ENCODE peak calls at places on chromosome 11, in seven cellular contexts. D is RWPE2, L is AG04450, B is HAP-1, Z is cardiac muscle cell, Y is GM23248, A is SK-N-SH. F is an unnamed sample.

GRCh38 chr11:128593281-128593680 is 5.9 kb upstream of the ETS1 start:
- DNase-seq in D (no peak), Y (peak), L (no peak), Z (no peak), A (no peak), B (peak), F (no peak)

GRCh38 chr11:128420943-128421342 is 166.4 kb downstream of the ETS1 start:
- DNase-seq in D (no peak), B (no peak), Y (peak), Z (no peak), L (peak), A (no peak), F (no peak)

GRCh38 chr11:130528301-130528651 is 79.8 kb downstream of the ADAMTS15 start:
- DNase-seq in Z (no peak), L (no peak), Y (no peak), A (no peak), B (no peak), D (no peak), F (no peak)

GRCh38 chr11:93498099-93499040 is 44.8 kb downstream of the SMCO4 start:
- DNase-seq in Y (peak), B (peak), D (no peak), A (no peak), Z (no peak), L (no peak), F (no peak)

GRCh38 chr11:68843703-68844312 is 2.1 kb upstream of the CPT1A start:
- DNase-seq in Z (peak), D (peak), L (no peak), Y (no peak), B (peak), A (no peak), F (peak)

GRCh38 chr11:64489831-64490441 is 101.1 kb upstream of the SLC22A12 start:
- DNase-seq in Z (peak), D (no peak), L (no peak), Y (peak), A (peak), B (peak), F (peak)

GRCh38 chr11:126799974-126800373 is 200.6 kb downstream of the KIRREL3 start:
- DNase-seq in A (no peak), D (no peak), Y (peak), B (no peak), Z (no peak), L (no peak), F (no peak)

GRCh38 chr11:1006762-1007161 is 29.8 kb downstream of the MUC6 start:
- DNase-seq in D (no peak), Y (no peak), L (no peak), Z (no peak), A (no peak), B (no peak), F (no peak)

GRCh38 chr11:33770236-33770635 is 4.1 kb downstream of the FBXO3 start:
- DNase-seq in B (no peak), A (no peak), Z (no peak), D (no peak), Y (no peak), L (no peak), F (no peak)

GRCh38 chr11:113505541-113506375 is 30.6 kb upstream of the DRD2 start:
- DNase-seq in Y (peak), A (peak), D (no peak), Z (no peak), L (no peak), B (no peak), F (no peak)

GRCh38 chr11:6576471-6577373 is 26.7 kb downstream of the RRP8 start:
- DNase-seq in Z (no peak), D (no peak), B (no peak), A (peak), L (no peak), Y (peak), F (no peak)

DNA sequence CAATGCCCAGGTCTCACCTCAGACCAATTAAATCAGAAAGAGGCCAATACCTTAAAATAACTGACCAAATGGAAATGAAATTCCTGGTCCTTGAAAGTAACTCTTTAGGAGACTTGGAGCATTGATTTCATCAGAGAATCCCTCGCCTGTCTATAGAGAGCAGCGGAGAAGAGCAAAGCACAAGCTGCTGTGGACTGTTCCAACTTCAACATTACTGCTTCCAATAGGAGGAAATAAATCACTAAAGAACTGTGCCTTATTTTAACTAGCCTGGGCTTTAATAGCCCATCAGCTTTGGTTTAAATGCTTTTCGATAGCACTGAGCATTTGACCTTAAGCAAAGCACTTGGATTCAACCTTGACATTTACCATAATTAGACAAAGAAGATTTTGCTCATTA is 32.0 kb upstream of the FJX1 start:
- DNase-seq in A (no peak), B (no peak), Y (no peak), D (no peak), L (no peak), Z (no peak), F (no peak)
- H3K4me3 ChIP-seq in A (no peak), B (no peak), Y (no peak), D (no peak), L (no peak), Z (no peak), F (no peak)

DNA sequence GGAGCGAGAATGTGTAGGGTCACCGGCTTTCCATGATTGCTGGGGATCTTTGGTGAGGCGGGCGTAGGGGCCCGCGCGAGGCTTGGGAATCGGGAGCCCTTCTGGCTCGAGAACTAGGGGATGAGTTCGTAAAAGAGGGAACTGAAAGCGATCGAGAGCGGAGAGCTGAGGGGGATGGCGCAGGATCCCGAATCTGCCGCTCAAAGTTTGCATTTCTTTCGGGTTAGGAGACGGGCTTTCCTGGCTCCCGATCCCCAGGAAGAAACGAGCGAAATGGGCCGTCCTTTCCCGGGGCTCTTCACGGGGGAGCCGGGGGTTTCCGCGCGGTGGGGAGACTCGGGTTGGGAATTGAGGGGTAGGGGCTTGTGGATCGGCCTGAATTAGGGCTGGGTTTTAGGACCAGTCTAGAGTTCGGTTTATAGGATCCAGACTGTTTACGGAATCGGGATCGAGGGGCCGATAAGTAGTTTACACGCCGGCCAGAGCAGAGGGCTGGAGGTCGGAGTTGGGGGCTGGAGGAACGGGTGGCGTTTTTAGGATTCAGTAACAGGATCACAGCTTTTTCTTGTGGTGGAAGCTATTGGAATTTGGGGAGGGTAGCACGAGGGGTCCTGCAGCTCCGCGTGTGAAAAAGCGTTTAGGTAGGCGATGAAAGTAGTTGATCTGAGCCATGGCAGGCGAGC is 1.3 kb downstream of the PKNOX2 start:
- DNase-seq in A (no peak), D (no peak), Y (peak), L (no peak), B (no peak), Z (peak), F (no peak)
- H3K4me3 ChIP-seq in A (peak), D (peak), Y (peak), L (peak), B (peak), Z (peak), F (peak)

DNA sequence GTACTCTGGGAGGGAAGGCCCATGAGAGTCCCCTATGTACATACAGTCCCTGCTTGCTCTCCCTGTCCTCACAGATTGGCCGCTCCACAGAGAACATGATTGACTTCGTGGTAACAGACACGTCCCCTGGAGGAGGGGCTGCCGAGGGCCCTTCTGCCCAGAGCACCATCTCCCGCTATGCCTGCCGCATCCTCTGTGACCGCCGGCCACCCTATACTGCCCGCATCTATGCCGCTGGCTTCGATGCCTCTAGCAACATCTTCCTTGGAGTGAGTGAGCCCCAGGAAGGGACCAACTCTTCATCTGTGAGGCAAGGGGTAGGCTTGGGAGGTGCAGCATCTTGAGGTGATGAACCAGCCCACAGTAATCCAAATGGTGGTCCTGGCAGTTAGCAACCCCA is 6.5 kb downstream of the PELI3 start:
- DNase-seq in Y (no peak), A (no peak), Z (no peak), B (no peak), D (no peak), L (no peak), F (no peak)
- H3K4me3 ChIP-seq in Y (no peak), A (no peak), Z (no peak), B (no peak), D (no peak), L (no peak), F (no peak)

GRCh38 chr11:10352911-10353550 is 48.2 kb downstream of the ADM start:
- DNase-seq in B (no peak), L (no peak), Z (no peak), A (no peak), Y (no peak), D (no peak), F (no peak)
- H3K4me3 ChIP-seq in B (no peak), L (no peak), Z (no peak), A (no peak), Y (no peak), D (no peak), F (no peak)

DNA sequence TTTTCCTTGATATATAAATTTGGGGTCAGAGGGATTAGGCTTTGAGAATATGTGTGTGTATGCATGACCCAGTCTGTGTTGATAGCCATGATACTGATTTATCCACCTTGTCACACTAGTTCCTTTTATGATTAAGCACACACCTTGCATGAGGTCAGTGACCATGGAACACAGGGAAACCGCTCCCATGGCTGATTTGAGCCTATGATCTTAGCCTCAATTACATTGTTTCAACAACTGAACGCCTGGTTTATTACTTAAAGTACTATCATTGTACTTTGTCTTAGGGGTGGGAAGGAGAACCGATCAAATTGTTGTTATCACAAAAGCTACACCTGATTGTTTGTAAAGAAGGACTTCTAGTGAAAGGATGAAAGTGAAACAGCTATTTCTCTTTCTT is 70.7 kb downstream of the ARFGAP2 start:
- DNase-seq in Y (no peak), L (no peak), Z (no peak), D (no peak), A (no peak), B (no peak), F (no peak)
- H3K4me3 ChIP-seq in Y (no peak), L (no peak), Z (no peak), D (no peak), A (no peak), B (no peak), F (no peak)

DNA sequence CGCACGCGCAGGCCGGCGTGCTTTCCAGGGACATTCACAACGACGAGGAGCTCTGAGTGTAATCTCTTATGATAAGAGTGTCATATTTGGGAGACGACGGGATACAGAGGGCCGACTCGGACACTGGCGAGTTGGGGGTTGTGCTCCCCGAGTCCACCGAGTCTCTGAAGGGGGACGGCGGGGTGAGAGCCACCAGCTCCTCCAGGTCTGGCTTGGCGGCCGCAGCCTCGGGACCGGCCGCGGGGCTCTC is 170.9 kb upstream of the CTSC start:
- DNase-seq in A (no peak), L (no peak), D (peak), Z (peak), B (no peak), Y (no peak), F (no peak)
- H3K4me3 ChIP-seq in A (no peak), L (no peak), D (no peak), Z (peak), B (no peak), Y (peak), F (peak)

GRCh38 chr11:4643682-4644081 is at the start of gene OR51E1:
- DNase-seq in L (no peak), Y (no peak), D (no peak), A (no peak), B (no peak), Z (no peak), F (no peak)
- H3K4me3 ChIP-seq in L (no peak), Y (no peak), D (no peak), A (no peak), B (no peak), Z (no peak), F (peak)

DNA sequence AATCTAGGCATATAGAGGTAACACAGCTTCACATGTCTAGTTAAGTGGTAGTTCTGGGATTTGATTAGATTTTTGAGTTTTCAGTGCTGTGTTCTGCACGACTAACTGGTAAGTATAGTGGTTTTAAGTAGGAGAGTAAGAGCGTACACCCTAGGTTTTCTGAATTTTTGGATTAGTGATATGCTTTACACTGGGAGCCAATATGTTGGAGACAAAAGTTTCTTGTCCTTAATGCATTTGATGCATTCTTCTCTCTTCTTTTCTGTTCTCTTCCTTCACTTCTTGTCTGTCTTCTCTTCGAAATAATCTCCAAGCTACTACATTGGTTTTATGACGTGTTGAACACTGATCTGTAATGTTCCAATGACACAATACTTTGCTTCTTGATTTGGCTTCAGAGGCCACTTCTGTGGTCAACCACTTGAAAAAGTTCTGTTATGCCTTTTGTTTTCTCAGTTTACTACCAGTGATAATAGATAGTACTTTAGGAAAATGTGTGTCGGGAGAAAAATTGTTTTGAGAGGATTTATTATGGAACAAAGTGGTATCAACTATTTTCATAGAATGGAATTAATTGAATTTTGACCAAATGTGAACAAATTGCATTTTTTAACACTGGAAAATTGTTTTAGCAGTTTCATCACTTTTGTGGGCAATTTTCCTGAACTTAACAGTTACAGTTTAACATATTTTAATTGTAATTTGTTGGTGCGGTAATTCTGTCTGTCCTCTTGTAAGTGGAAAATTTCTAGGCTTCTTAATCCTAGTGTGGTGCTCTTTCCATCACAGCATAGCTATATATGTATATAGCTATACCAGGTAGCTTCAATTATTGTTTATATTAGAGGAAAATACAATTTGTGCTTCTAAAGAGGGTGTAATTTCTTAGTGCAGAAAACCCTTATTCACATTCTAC is 2.6 kb downstream of the PDE3B start:
- DNase-seq in D (no peak), Z (no peak), A (no peak), Y (no peak), B (peak), L (no peak), F (no peak)
- H3K4me3 ChIP-seq in D (no peak), Z (peak), A (no peak), Y (no peak), B (peak), L (no peak), F (peak)

DNA sequence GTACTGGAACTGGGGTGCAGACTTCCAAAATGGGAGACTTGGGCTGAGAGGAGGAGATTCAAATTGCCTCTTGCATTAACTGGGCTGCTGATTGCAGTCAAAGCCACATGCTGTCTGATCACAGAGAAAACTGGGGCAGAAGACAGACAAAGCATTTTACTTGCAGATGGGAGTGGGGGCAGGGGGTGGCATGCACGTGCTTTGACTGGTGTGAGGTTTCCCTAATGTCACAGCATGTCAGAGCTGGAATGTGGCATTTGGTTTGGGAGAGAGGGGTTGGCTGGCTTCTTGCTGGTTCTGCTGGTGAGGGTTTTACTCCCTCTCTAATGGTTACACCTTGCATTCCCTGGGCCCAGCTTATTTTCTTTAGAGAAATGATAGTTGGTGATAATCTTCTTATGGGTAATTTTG is 2.9 kb downstream of the TUB start:
- DNase-seq in D (no peak), Z (no peak), A (no peak), L (no peak), B (no peak), Y (no peak), F (no peak)
- H3K4me3 ChIP-seq in D (no peak), Z (no peak), A (no peak), L (no peak), B (no peak), Y (no peak), F (no peak)